ENCODE peak calls at places on chromosomes 1 and 21, in six cellular contexts. One of them, this sample, is unnamed.
A peak's percentile ranks its signal among the peaks of the same experiment; 100 is the strongest.

GRCh38 chr1:183778568-183779433 is 26.1 kb upstream of the RGL1 start:
- DNase-seq in substantia nigra: no peak
- DNase-seq in stomach: no peak
- DNase-seq in lower lobe of right lung: no peak
- DNase-seq in hepatocyte: no peak
- DNase-seq in coronary artery: no peak
- DNase-seq in this sample: no peak

GRCh38 chr21:31176725-31177124 is 138.4 kb upstream of the KRTAP19-8 start:
- DNase-seq in substantia nigra: no peak
- DNase-seq in stomach: no peak
- DNase-seq in lower lobe of right lung: no peak
- DNase-seq in hepatocyte: no peak
- DNase-seq in coronary artery: no peak
- DNase-seq in this sample: no peak

GRCh38 chr1:216181590-216181989 is 241.7 kb downstream of the USH2A start:
- DNase-seq in substantia nigra: no peak
- DNase-seq in stomach: no peak
- DNase-seq in lower lobe of right lung: no peak
- DNase-seq in hepatocyte: no peak
- DNase-seq in coronary artery: no peak
- DNase-seq in this sample: no peak

GRCh38 chr21:45538381-45539045 is 3.7 kb downstream of the SLC19A1 start:
- DNase-seq in substantia nigra: no peak
- DNase-seq in stomach: peak; percentile 20
- DNase-seq in lower lobe of right lung: peak; percentile 41
- DNase-seq in hepatocyte: no peak
- DNase-seq in coronary artery: peak; percentile 72
- DNase-seq in this sample: no peak

GRCh38 chr1:60281360-60281932 is 207.9 kb upstream of the C1orf87 start:
- DNase-seq in substantia nigra: peak; percentile 60
- DNase-seq in stomach: peak; percentile 69
- DNase-seq in lower lobe of right lung: peak; percentile 45
- DNase-seq in hepatocyte: peak; percentile 85
- DNase-seq in coronary artery: peak; percentile 78
- DNase-seq in this sample: no peak

GRCh38 chr1:203359010-203359571 is 8.2 kb upstream of the FMOD start:
- DNase-seq in substantia nigra: no peak
- DNase-seq in stomach: no peak
- DNase-seq in lower lobe of right lung: no peak
- DNase-seq in hepatocyte: peak; percentile 49
- DNase-seq in coronary artery: no peak
- DNase-seq in this sample: no peak

GRCh38 chr1:245585252-245585959 is 430.6 kb downstream of the KIF26B start:
- DNase-seq in substantia nigra: no peak
- DNase-seq in stomach: no peak
- DNase-seq in lower lobe of right lung: no peak
- DNase-seq in hepatocyte: peak; percentile 71
- DNase-seq in coronary artery: no peak
- DNase-seq in this sample: no peak

GRCh38 chr1:84103197-84103992 is 40.7 kb upstream of the PRKACB start:
- DNase-seq in substantia nigra: peak; percentile 31
- DNase-seq in stomach: no peak
- DNase-seq in lower lobe of right lung: no peak
- DNase-seq in hepatocyte: peak; percentile 72
- DNase-seq in coronary artery: no peak
- DNase-seq in this sample: no peak

GRCh38 chr1:200180821-200181220 is 153.3 kb downstream of the NR5A2 start:
- DNase-seq in substantia nigra: no peak
- DNase-seq in stomach: no peak
- DNase-seq in lower lobe of right lung: no peak
- DNase-seq in hepatocyte: no peak
- DNase-seq in coronary artery: no peak
- DNase-seq in this sample: no peak

GRCh38 chr21:45208627-45208951 is 79.1 kb downstream of the POFUT2 start:
- DNase-seq in substantia nigra: no peak
- DNase-seq in stomach: no peak
- DNase-seq in lower lobe of right lung: no peak
- DNase-seq in hepatocyte: no peak
- DNase-seq in coronary artery: no peak
- DNase-seq in this sample: no peak

DNA sequence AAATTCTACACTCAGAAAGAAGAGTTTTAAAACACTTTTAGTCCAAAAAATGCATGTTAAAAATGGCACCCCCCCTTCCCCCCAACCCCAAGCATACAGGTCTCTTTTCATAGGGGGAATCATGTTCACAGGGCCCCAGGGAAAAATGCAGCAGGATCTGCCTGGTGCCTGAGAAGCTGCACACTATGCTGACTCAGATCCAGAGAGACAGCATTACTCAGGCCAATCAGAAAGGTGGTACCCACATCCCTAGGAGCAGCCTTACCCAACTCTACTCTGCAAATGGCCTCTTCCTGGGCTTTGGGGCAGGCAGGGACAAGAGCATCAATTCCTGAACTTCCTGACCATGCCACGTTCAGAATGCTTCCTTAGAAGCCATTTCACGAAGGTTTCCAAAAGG is 119.0 kb downstream of the HIVEP3 start:
- DNase-seq in substantia nigra: no peak
- DNase-seq in stomach: no peak
- DNase-seq in lower lobe of right lung: no peak
- DNase-seq in hepatocyte: no peak
- DNase-seq in coronary artery: no peak
- DNase-seq in this sample: no peak
- H3K27ac ChIP-seq in substantia nigra: no peak overlapping the region
- H3K27ac ChIP-seq in stomach: no peak overlapping the region
- H3K27ac ChIP-seq in lower lobe of right lung: no peak overlapping the region
- H3K27ac ChIP-seq in hepatocyte: no peak overlapping the region
- H3K27ac ChIP-seq in coronary artery: no peak overlapping the region
- H3K27ac ChIP-seq in this sample: no peak overlapping the region

GRCh38 chr1:2230781-2231666 is 2.9 kb downstream of the SKI start:
- DNase-seq in substantia nigra: peak; percentile 67
- DNase-seq in stomach: no peak
- DNase-seq in lower lobe of right lung: peak; percentile 58
- DNase-seq in hepatocyte: no peak
- DNase-seq in coronary artery: peak; percentile 82
- DNase-seq in this sample: no peak

GRCh38 chr1:2232916-2233438 is 4.9 kb downstream of the SKI start:
- DNase-seq in substantia nigra: no peak
- DNase-seq in stomach: no peak
- DNase-seq in lower lobe of right lung: no peak
- DNase-seq in hepatocyte: no peak
- DNase-seq in coronary artery: peak; percentile 77
- DNase-seq in this sample: no peak

GRCh38 chr1:2231667-2232254 is 3.6 kb downstream of the SKI start:
- DNase-seq in substantia nigra: peak; percentile 50
- DNase-seq in stomach: peak; percentile 76
- DNase-seq in lower lobe of right lung: peak; percentile 94
- DNase-seq in hepatocyte: peak; percentile 72
- DNase-seq in coronary artery: peak; percentile 97
- DNase-seq in this sample: no peak

GRCh38 chr1:2233468-2233867 is 5.3 kb downstream of the SKI start:
- DNase-seq in substantia nigra: no peak
- DNase-seq in stomach: no peak
- DNase-seq in lower lobe of right lung: no peak
- DNase-seq in hepatocyte: no peak
- DNase-seq in coronary artery: peak; percentile 75
- DNase-seq in this sample: no peak

DNA sequence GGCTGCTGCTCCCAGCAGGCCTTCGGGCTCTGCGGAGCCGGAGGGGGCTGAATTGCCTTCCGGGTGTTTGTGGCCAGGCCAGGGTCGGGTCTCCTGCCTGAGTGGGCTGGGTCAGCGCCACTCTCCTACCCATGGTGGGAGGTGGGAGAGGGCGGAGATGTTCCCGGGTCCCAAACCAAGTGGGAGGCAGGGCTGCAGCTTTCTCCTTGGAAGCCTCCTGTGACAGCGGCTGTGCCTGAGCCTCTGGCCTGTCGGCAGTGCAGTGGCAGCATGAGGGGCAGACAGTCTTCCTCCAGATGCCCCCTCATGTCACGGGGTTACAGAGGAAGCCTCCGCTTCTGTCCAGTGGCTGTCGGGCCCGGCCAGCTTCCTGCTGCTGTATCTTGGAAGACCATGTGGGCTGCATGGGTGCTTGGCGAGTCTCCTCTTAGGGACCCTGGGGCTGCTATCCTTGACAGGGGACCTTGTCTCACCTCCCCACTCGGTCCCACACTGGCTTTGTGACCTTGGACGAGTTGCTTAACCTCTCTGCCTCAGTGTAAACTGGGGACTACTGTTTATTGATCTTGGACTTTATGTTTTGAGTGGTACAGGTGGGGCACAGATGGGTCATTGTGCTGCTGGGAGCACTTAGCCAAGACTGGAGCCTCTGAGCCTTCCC is 4.3 kb downstream of the SKI start:
- DNase-seq in substantia nigra: peak; percentile 22
- DNase-seq in stomach: no peak
- DNase-seq in lower lobe of right lung: peak; percentile 68
- DNase-seq in hepatocyte: no peak
- DNase-seq in coronary artery: peak; percentile 81
- DNase-seq in this sample: no peak
- H3K27ac ChIP-seq in substantia nigra: peak overlapping the region; percentile 83
- H3K27ac ChIP-seq in stomach: peak overlapping the region; percentile 89
- H3K27ac ChIP-seq in lower lobe of right lung: peak overlapping the region; percentile 89
- H3K27ac ChIP-seq in hepatocyte: peak overlapping the region; percentile 87
- H3K27ac ChIP-seq in coronary artery: peak overlapping the region; percentile 79
- H3K27ac ChIP-seq in this sample: peak overlapping the region; percentile 89

DNA sequence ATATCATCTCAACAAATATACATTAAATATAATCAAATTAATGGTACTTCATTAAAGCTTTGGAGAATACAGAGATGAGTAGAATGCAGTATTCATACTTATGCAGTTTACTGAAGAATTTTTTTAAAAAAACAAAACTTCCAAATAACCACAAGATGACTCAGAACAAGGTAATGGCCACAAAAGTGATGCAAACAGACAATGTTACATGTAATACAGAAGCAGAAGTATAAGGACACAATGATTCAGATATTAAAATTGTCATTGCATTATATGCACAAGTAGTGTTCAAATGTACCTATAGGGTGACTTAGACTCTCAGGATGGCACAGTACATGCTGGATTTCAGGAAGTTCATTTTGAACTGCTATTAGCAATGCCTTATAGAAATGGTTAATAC is 227.2 kb upstream of the ST6GALNAC5 start:
- DNase-seq in substantia nigra: no peak
- DNase-seq in stomach: no peak
- DNase-seq in lower lobe of right lung: no peak
- DNase-seq in hepatocyte: no peak
- DNase-seq in coronary artery: no peak
- DNase-seq in this sample: no peak
- H3K27ac ChIP-seq in substantia nigra: no peak overlapping the region
- H3K27ac ChIP-seq in stomach: no peak overlapping the region
- H3K27ac ChIP-seq in lower lobe of right lung: no peak overlapping the region
- H3K27ac ChIP-seq in hepatocyte: no peak overlapping the region
- H3K27ac ChIP-seq in coronary artery: no peak overlapping the region
- H3K27ac ChIP-seq in this sample: no peak overlapping the region

DNA sequence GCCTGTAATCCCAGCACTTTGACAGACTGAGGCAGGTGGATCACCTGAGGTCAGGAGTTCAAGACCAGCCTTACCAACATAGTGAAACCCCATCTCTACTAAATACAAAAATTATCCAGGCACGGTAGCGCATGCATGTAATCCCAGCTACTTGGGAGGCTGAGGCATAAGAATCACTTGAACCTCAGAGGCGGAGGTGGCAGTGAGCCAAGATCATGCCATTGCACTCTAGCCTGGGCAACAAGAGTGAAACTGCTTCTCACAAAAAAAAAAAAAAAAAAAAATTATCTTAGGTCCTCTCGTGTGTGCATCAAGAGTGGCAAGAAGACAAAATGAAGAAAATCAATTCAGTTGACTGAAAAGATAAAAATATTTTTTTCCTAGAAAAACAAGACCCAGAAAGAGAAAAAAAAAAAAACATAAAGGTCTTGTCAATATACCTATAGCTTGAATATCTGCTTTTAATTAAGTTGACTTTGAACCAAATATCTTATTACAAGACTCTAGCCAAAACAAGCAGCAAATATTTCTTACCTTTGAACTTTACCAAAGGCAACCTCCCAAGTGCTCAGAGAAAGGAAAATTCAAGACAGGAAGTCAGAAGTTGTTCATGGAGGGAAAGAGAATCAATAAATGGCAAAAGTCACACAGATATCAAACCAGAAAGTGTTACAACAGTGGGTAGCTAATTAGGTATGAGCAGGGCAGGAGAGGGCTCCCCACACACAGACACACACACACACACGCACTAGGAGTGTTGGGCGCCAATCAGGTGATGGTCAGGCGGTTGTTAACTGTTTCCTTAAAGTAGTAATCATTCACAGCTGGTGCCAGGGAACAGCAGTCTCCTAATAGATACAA is 29.6 kb downstream of the ITLN2 start:
- DNase-seq in substantia nigra: no peak
- DNase-seq in stomach: peak; percentile 51
- DNase-seq in lower lobe of right lung: peak; percentile 58
- DNase-seq in hepatocyte: no peak
- DNase-seq in coronary artery: no peak
- DNase-seq in this sample: no peak
- H3K27ac ChIP-seq in substantia nigra: no peak overlapping the region
- H3K27ac ChIP-seq in stomach: peak overlapping the region; percentile 47
- H3K27ac ChIP-seq in lower lobe of right lung: no peak overlapping the region
- H3K27ac ChIP-seq in hepatocyte: no peak overlapping the region
- H3K27ac ChIP-seq in coronary artery: no peak overlapping the region
- H3K27ac ChIP-seq in this sample: no peak overlapping the region